ENCODE peak calls at places on chromosomes 11 and 22, in four cellular contexts. B is RKO; Z is activated naive CD8-positive, alpha-beta T cell treated with anti-CD3 and anti-CD28 coated beads for 36 hours; R is stimulated activated CD8-positive, alpha-beta memory T cell treated with anti-CD3 and anti-CD28 coated beads, Interleukin-4, amount 100 ng/mL, for 1 hour. E is an unnamed sample.
A peak's percentile ranks its signal among the peaks of the same experiment; 100 is the strongest.

GRCh38 chr22:23251445-23252093 is 71.3 kb downstream of the BCR start:
- DNase-seq in B (peak; percentile 15), Z (peak; percentile 30), R (no peak), E (no peak)

GRCh38 chr11:93567406-93567819 is 24.2 kb upstream of the SMCO4 start:
- DNase-seq in B (no peak), Z (no peak), R (no peak), E (peak; percentile 74)

GRCh38 chr11:117415358-117415896 is 87.8 kb downstream of the CEP164 start:
- DNase-seq in B (no peak), Z (no peak), R (no peak), E (no peak)

GRCh38 chr22:49469896-49470740 is 357.6 kb downstream of the BRD1 start:
- DNase-seq in B (no peak), Z (no peak), R (no peak), E (no peak)

GRCh38 chr11:124865902-124866851 is 945 bp downstream of the ROBO3 start:
- DNase-seq in B (no peak), Z (peak; percentile 64), R (no peak), E (no peak)

GRCh38 chr11:58968251-58968711 is 29.0 kb downstream of the GLYATL1 start:
- DNase-seq in B (no peak), Z (no peak), R (no peak), E (peak; percentile 10)

GRCh38 chr11:102836290-102836875 is 7.0 kb downstream of the MMP3 start:
- DNase-seq in B (no peak), Z (no peak), R (no peak), E (no peak)

GRCh38 chr11:74380746-74381439 is 17.3 kb downstream of the PGM2L1 start:
- DNase-seq in B (no peak), Z (no peak), R (no peak), E (no peak)

E was measured in left ventricle myocardium inferior.